ENCODE peak calls at places on chromosomes 2 and 18, in seven cellular contexts. L, I, X, V, K, S and J are unnamed samples.

GRCh38 chr18:59876310-59876626 is 23.5 kb upstream of the PMAIP1 start:
- DNase-seq in L (no peak), I (no peak), X (no peak), V (no peak), K (no peak), S (no peak), J (no peak)

GRCh38 chr2:70948350-70949003 is 12.8 kb downstream of the ATP6V1B1 start:
- DNase-seq in L (peak; percentile 81), I (peak; percentile 61), X (peak; percentile 86), V (peak; percentile 70), K (peak; percentile 87), S (peak; percentile 89), J (peak; percentile 89)

GRCh38 chr2:144596074-144596871 is 76.4 kb upstream of the ZEB2 start:
- DNase-seq in L (no peak), I (no peak), X (peak; percentile 25), V (no peak), K (peak; percentile 12), S (no peak), J (peak; percentile 36)

GRCh38 chr2:74515271-74516069 is 1.2 kb downstream of the TLX2 start:
- DNase-seq in L (no peak), I (no peak), X (no peak), V (peak; percentile 24), K (peak; percentile 57), S (no peak), J (no peak)

GRCh38 chr2:110806053-110806452 is 73.7 kb downstream of the ACOXL start:
- DNase-seq in L (no peak), I (no peak), X (no peak), V (no peak), K (no peak), S (no peak), J (no peak)

GRCh38 chr2:144642106-144642505 is 122.2 kb upstream of the ZEB2 start:
- DNase-seq in L (no peak), I (no peak), X (no peak), V (no peak), K (no peak), S (no peak), J (no peak)

GRCh38 chr2:151753540-151753939 is 19.3 kb upstream of the NEB start:
- DNase-seq in L (no peak), I (no peak), X (no peak), V (no peak), K (no peak), S (no peak), J (no peak)

GRCh38 chr2:27799646-27800010 is 28.1 kb downstream of the MRPL33 start:
- DNase-seq in L (peak; percentile 34), I (no peak), X (peak; percentile 41), V (no peak), K (no peak), S (no peak), J (no peak)

GRCh38 chr2:41540268-41540963 is 507.4 kb upstream of the PKDCC start:
- DNase-seq in L (no peak), I (no peak), X (no peak), V (no peak), K (no peak), S (no peak), J (no peak)

GRCh38 chr18:48869591-48869990 is 81.2 kb downstream of the SMAD7 start:
- DNase-seq in L (no peak), I (no peak), X (no peak), V (no peak), K (no peak), S (peak; percentile 5), J (no peak)

DNA sequence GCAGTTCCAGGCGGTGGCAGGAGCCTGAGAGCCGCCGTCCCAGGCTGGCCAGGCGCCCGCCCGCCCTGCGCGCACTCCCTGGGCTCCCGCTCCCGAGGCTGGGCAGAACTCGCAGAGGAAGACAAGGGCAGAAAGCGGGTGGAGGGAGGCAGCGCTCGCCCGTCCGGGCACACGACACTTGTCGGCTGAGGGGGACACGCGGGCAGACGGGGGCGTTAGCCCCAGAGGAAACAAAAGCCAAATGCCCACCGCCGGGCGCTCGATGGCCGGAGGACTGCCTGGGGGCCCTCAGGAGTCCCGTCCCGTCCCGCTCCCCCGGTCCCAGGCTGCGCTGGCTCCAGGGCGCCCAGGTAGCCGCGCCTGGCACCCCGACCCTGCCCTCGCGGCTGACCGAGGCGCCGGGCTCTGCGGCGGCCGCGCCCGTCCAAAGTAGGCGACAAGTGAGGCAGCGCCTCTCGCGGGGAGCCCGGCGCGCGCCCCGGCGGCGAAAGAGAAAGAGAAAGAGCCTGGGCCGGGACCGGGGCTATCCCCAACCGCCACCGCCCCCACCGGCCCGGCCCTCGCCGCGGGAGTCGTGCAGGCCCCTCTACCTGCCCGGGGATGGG is 491 bp downstream of the L3MBTL4 start:
- DNase-seq in L (peak; percentile 69), I (no peak), X (peak; percentile 64), V (peak; percentile 29), K (peak; percentile 85), S (peak; percentile 56), J (peak; percentile 42)
- TF ChIP-seq CTCF in L (no peak), I (no peak), X (no peak), V (peak; percentile 21), K (no peak), S (no peak), J (no peak)

DNA sequence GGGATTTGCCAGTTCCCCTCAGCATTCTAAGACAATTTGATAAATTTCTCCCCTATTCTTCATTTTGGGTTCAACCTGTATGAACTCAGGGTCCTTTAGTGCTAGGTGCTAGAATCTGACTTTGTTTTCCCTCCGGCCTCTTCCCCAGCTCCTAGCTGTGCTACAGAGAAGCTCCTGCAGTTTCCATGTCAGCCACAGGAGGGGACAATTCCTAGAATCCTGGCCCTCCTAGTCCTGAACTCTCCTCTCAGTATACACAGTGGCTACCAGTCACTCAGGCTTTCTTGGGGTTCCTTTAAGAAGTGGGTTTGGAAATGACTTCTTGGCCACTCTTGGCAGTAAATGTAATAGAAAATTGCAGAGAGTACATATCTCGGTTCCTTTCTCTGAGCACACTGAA is 4.9 kb upstream of the CHST10 start:
- DNase-seq in L (no peak), I (peak; percentile 29), X (peak; percentile 60), V (no peak), K (peak; percentile 75), S (peak; percentile 71), J (peak; percentile 70)
- TF ChIP-seq CTCF in L (peak; percentile 28), I (peak; percentile 70), X (peak; percentile 63), V (peak; percentile 68), K (peak; percentile 57), S (peak; percentile 68), J (peak; percentile 28)

GRCh38 chr2:35871672-35872071 is 483.9 kb upstream of the CRIM1 start:
- DNase-seq in L (no peak), I (peak; percentile 4), X (no peak), V (no peak), K (peak; percentile 19), S (no peak), J (no peak)
- TF ChIP-seq CTCF in L (no peak), I (peak; percentile 56), X (no peak), V (no peak), K (peak; percentile 68), S (no peak), J (no peak)

GRCh38 chr2:24830351-24830750 is 37.1 kb downstream of the CENPO start:
- DNase-seq in L (no peak), I (peak; percentile 40), X (no peak), V (no peak), K (peak; percentile 41), S (no peak), J (no peak)
- TF ChIP-seq CTCF in L (no peak), I (peak; percentile 39), X (no peak), V (no peak), K (no peak), S (no peak), J (no peak)

GRCh38 chr2:227597993-227598392 is 700 bp upstream of the SCYGR2 start:
- DNase-seq in L (no peak), I (no peak), X (peak; percentile 39), V (no peak), K (no peak), S (no peak), J (no peak)

GRCh38 chr2:227592694-227593387 is 5.9 kb upstream of the SCYGR2 start:
- DNase-seq in L (no peak), I (no peak), X (no peak), V (no peak), K (no peak), S (no peak), J (no peak)

GRCh38 chr2:227595797-227596196 is 2.9 kb upstream of the SCYGR2 start:
- DNase-seq in L (no peak), I (no peak), X (no peak), V (no peak), K (no peak), S (no peak), J (no peak)
- TF ChIP-seq CTCF in L (no peak), I (no peak), X (no peak), V (no peak), K (no peak), S (no peak), J (no peak)